ENCODE peak calls at places on chromosomes 7 and 10, in seven cellular contexts. One of them, this sample, is unnamed.

GRCh38 chr10:54559498-54559897 is 241.5 kb downstream of the PCDH15 start:
- DNase-seq in dorsolateral prefrontal cortex: no peak
- DNase-seq in Caco-2: no peak
- DNase-seq in HCT116: no peak
- DNase-seq in pancreas: no peak
- DNase-seq in prostate gland: no peak
- DNase-seq in neural crest cell: no peak
- DNase-seq in this sample: no peak

GRCh38 chr10:68901106-68901927 is at the start of gene DDX50:
- DNase-seq in dorsolateral prefrontal cortex: peak
- DNase-seq in Caco-2: peak
- DNase-seq in HCT116: peak
- DNase-seq in pancreas: peak
- DNase-seq in prostate gland: peak
- DNase-seq in neural crest cell: peak
- DNase-seq in this sample: peak

GRCh38 chr10:94205370-94205930 is 157.3 kb downstream of the NOC3L start:
- DNase-seq in dorsolateral prefrontal cortex: no peak
- DNase-seq in Caco-2: no peak
- DNase-seq in HCT116: no peak
- DNase-seq in pancreas: no peak
- DNase-seq in prostate gland: no peak
- DNase-seq in neural crest cell: no peak
- DNase-seq in this sample: no peak

GRCh38 chr10:124071141-124071540 is 22.3 kb downstream of the CHST15 start:
- DNase-seq in dorsolateral prefrontal cortex: no peak
- DNase-seq in Caco-2: no peak
- DNase-seq in HCT116: no peak
- DNase-seq in pancreas: peak
- DNase-seq in prostate gland: no peak
- DNase-seq in neural crest cell: no peak
- DNase-seq in this sample: no peak

GRCh38 chr7:128904381-128905197 is 5.9 kb downstream of the KCP start:
- DNase-seq in dorsolateral prefrontal cortex: no peak
- DNase-seq in Caco-2: no peak
- DNase-seq in HCT116: peak
- DNase-seq in pancreas: no peak
- DNase-seq in prostate gland: no peak
- DNase-seq in neural crest cell: no peak
- DNase-seq in this sample: no peak

GRCh38 chr7:16755397-16755796 is 1.8 kb downstream of the TSPAN13 start:
- DNase-seq in dorsolateral prefrontal cortex: no peak
- DNase-seq in Caco-2: no peak
- DNase-seq in HCT116: no peak
- DNase-seq in pancreas: no peak
- DNase-seq in prostate gland: no peak
- DNase-seq in neural crest cell: no peak
- DNase-seq in this sample: no peak

GRCh38 chr7:28840515-28841125 is 117.5 kb downstream of the TRIL start:
- DNase-seq in dorsolateral prefrontal cortex: no peak
- DNase-seq in Caco-2: no peak
- DNase-seq in HCT116: peak
- DNase-seq in pancreas: no peak
- DNase-seq in prostate gland: no peak
- DNase-seq in neural crest cell: no peak
- DNase-seq in this sample: no peak

GRCh38 chr7:108004220-108005142 is 1.5 kb upstream of the LAMB1 start:
- DNase-seq in dorsolateral prefrontal cortex: no peak
- DNase-seq in Caco-2: peak
- DNase-seq in HCT116: no peak
- DNase-seq in pancreas: no peak
- DNase-seq in prostate gland: no peak
- DNase-seq in neural crest cell: no peak
- DNase-seq in this sample: no peak

GRCh38 chr10:113891476-113891875 is 37.0 kb downstream of the NHLRC2 start:
- DNase-seq in dorsolateral prefrontal cortex: no peak
- DNase-seq in Caco-2: peak
- DNase-seq in HCT116: no peak
- DNase-seq in pancreas: no peak
- DNase-seq in prostate gland: no peak
- DNase-seq in neural crest cell: no peak
- DNase-seq in this sample: no peak
- TF ChIP-seq CTCF in dorsolateral prefrontal cortex: no peak
- TF ChIP-seq CTCF in Caco-2: no peak
- TF ChIP-seq CTCF in HCT116: no peak
- TF ChIP-seq CTCF in pancreas: no peak
- TF ChIP-seq CTCF in prostate gland: no peak
- TF ChIP-seq CTCF in neural crest cell: no peak
- TF ChIP-seq CTCF in this sample: no peak

GRCh38 chr10:119770928-119771327 is 45.1 kb downstream of the INPP5F start:
- DNase-seq in dorsolateral prefrontal cortex: no peak
- DNase-seq in Caco-2: no peak
- DNase-seq in HCT116: no peak
- DNase-seq in pancreas: no peak
- DNase-seq in prostate gland: no peak
- DNase-seq in neural crest cell: no peak
- DNase-seq in this sample: no peak
- TF ChIP-seq CTCF in dorsolateral prefrontal cortex: no peak
- TF ChIP-seq CTCF in Caco-2: no peak
- TF ChIP-seq CTCF in HCT116: no peak
- TF ChIP-seq CTCF in pancreas: no peak
- TF ChIP-seq CTCF in prostate gland: no peak
- TF ChIP-seq CTCF in neural crest cell: no peak
- TF ChIP-seq CTCF in this sample: no peak

DNA sequence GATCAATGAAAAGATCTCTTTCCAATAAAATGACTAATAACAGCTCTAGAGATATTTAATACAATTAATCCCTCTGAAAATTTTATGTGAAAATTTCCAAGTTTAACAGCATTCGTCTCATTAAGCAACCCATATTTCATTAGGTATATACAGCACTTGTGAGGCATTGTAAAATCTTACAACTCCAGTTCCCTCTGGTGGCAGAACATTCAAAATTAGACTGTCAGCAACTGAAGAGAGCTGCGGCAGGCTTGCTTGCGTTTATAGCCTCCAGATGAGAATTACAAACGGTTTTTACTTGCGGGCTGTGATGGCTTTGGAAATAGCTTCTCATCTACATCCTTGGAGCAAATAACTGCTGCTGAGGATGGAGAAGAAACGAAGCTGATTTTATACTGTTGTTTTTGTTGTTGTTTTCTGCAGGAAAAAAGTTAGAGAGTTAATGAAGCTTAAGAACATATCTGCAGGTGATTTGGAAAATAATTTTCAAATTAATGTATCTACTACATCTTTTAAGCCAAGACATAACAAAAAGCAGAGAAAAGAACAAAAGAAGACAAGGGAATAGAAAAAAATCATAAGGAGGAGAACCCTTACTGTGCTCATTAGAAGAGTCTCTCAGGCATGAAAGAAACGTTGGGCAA is 171.3 kb downstream of the MAGI2 start:
- DNase-seq in dorsolateral prefrontal cortex: peak
- DNase-seq in Caco-2: peak
- DNase-seq in HCT116: peak
- DNase-seq in pancreas: no peak
- DNase-seq in prostate gland: no peak
- DNase-seq in neural crest cell: no peak
- DNase-seq in this sample: no peak
- TF ChIP-seq CTCF in dorsolateral prefrontal cortex: peak
- TF ChIP-seq CTCF in Caco-2: no peak
- TF ChIP-seq CTCF in HCT116: peak
- TF ChIP-seq CTCF in pancreas: no peak
- TF ChIP-seq CTCF in prostate gland: no peak
- TF ChIP-seq CTCF in neural crest cell: peak
- TF ChIP-seq CTCF in this sample: no peak

GRCh38 chr10:80443531-80443974 is 10.6 kb upstream of the TSPAN14 start:
- DNase-seq in dorsolateral prefrontal cortex: no peak
- DNase-seq in Caco-2: no peak
- DNase-seq in HCT116: no peak
- DNase-seq in pancreas: no peak
- DNase-seq in prostate gland: peak
- DNase-seq in neural crest cell: no peak
- DNase-seq in this sample: no peak
- TF ChIP-seq CTCF in dorsolateral prefrontal cortex: no peak
- TF ChIP-seq CTCF in Caco-2: no peak
- TF ChIP-seq CTCF in HCT116: peak
- TF ChIP-seq CTCF in pancreas: no peak
- TF ChIP-seq CTCF in prostate gland: peak
- TF ChIP-seq CTCF in neural crest cell: peak
- TF ChIP-seq CTCF in this sample: no peak

DNA sequence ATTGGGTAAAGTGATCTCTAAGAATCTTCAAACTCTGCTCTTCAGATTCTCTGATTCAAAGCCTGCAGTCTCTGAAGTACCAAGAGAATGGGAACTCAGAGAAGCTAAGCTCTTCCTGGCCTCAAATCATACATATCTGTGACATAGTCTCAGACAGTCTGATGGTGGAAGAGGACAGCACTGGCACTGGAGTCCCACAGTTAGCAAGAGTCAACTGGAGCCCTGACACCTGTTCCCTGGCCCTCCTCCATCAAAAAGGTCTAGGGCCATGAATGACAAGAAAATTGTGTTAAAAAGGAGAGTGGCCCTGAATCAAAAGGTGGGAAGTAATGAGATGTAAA is 37.7 kb downstream of the PRSS2 start:
- DNase-seq in dorsolateral prefrontal cortex: no peak
- DNase-seq in Caco-2: no peak
- DNase-seq in HCT116: no peak
- DNase-seq in pancreas: no peak
- DNase-seq in prostate gland: no peak
- DNase-seq in neural crest cell: no peak
- DNase-seq in this sample: no peak
- TF ChIP-seq CTCF in dorsolateral prefrontal cortex: no peak
- TF ChIP-seq CTCF in Caco-2: no peak
- TF ChIP-seq CTCF in HCT116: no peak
- TF ChIP-seq CTCF in pancreas: no peak
- TF ChIP-seq CTCF in prostate gland: no peak
- TF ChIP-seq CTCF in neural crest cell: no peak
- TF ChIP-seq CTCF in this sample: no peak

GRCh38 chr10:35228058-35228457 is 101.4 kb downstream of the CREM start:
- DNase-seq in dorsolateral prefrontal cortex: no peak
- DNase-seq in Caco-2: no peak
- DNase-seq in HCT116: no peak
- DNase-seq in pancreas: no peak
- DNase-seq in prostate gland: no peak
- DNase-seq in neural crest cell: no peak
- DNase-seq in this sample: no peak
- TF ChIP-seq CTCF in dorsolateral prefrontal cortex: no peak
- TF ChIP-seq CTCF in Caco-2: peak
- TF ChIP-seq CTCF in HCT116: peak
- TF ChIP-seq CTCF in pancreas: no peak
- TF ChIP-seq CTCF in prostate gland: no peak
- TF ChIP-seq CTCF in neural crest cell: peak
- TF ChIP-seq CTCF in this sample: no peak

DNA sequence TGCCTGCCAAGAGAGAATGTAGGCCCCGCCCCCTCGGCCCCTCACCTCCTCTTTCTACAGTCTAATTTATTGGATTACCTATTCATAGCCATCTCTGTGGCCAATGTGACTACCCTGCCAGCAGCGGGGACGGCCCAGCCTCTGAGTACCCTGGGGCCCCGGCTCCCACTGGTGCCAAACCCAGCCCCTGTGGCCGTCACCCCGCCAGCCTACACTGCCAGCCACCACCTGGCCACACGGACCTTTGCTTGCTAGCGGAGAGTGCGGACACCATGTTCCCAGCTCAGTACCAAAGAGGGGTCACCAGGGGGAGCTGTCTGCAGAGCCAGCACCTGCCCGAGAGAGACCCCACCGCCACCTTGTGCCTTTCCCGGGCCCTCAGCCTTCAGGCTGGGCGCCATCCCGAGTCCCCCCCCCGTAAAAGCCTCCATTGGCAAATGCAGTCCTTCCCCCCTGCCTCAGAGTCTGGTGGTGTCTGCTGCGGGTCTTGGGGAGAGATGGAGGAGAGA is 511.1 kb downstream of the ZNF37A start:
- DNase-seq in dorsolateral prefrontal cortex: no peak
- DNase-seq in Caco-2: no peak
- DNase-seq in HCT116: no peak
- DNase-seq in pancreas: peak
- DNase-seq in prostate gland: no peak
- DNase-seq in neural crest cell: no peak
- DNase-seq in this sample: no peak
- TF ChIP-seq CTCF in dorsolateral prefrontal cortex: no peak
- TF ChIP-seq CTCF in Caco-2: no peak
- TF ChIP-seq CTCF in HCT116: no peak
- TF ChIP-seq CTCF in pancreas: no peak
- TF ChIP-seq CTCF in prostate gland: no peak
- TF ChIP-seq CTCF in neural crest cell: no peak
- TF ChIP-seq CTCF in this sample: no peak

DNA sequence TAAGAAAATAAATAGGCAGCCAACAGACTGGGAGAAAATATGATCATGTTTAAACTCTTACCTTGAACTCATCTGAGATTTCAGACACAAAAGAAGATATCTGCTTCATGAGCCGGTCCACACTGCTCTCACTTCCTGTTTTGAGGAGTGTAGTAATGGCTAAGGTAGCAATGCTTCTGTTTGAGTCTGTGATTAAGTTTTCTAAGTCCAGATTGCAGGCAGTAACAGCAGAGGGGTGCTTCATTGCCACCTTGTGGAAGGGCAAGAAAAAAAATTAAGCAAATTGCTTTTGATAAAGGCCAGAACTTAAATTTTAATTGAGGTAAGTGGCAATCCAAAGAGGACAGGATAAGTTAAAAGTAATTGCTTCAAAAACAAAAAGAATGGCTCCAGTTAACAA is 69.1 kb downstream of the MEST start:
- DNase-seq in dorsolateral prefrontal cortex: no peak
- DNase-seq in Caco-2: no peak
- DNase-seq in HCT116: peak
- DNase-seq in pancreas: no peak
- DNase-seq in prostate gland: no peak
- DNase-seq in neural crest cell: no peak
- DNase-seq in this sample: no peak
- TF ChIP-seq CTCF in dorsolateral prefrontal cortex: no peak
- TF ChIP-seq CTCF in Caco-2: peak
- TF ChIP-seq CTCF in HCT116: peak
- TF ChIP-seq CTCF in pancreas: no peak
- TF ChIP-seq CTCF in prostate gland: peak
- TF ChIP-seq CTCF in neural crest cell: peak
- TF ChIP-seq CTCF in this sample: no peak